ENCODE peak calls at places on chromosome 18, in eight cellular contexts. I, O, E, S, Z, R, C and H are unnamed samples.

GRCh38 chr18:8890957-8891464 is 185.7 kb downstream of the MTCL1 start:
- DNase-seq in I (peak), O (peak), E (peak), S (no peak), Z (no peak), R (peak), C (peak), H (no peak)

GRCh38 chr18:14025306-14025940 is 106.8 kb downstream of the ZNF519 start:
- DNase-seq in I (no peak), O (no peak), E (no peak), S (no peak), Z (no peak), R (no peak), C (no peak), H (no peak)

GRCh38 chr18:79974025-79974424 is 9.6 kb downstream of the HSBP1L1 start:
- DNase-seq in I (no peak), O (no peak), E (no peak), S (no peak), Z (no peak), R (no peak), C (no peak), H (no peak)

GRCh38 chr18:6054443-6054842 is 159.1 kb upstream of the TMEM200C start:
- DNase-seq in I (no peak), O (no peak), E (no peak), S (no peak), Z (no peak), R (no peak), C (no peak), H (no peak)

GRCh38 chr18:75247041-75247551 is 36.5 kb downstream of the TSHZ1 start:
- DNase-seq in I (no peak), O (no peak), E (peak), S (no peak), Z (no peak), R (no peak), C (peak), H (no peak)

GRCh38 chr18:62372156-62372555 is 47.0 kb downstream of the TNFRSF11A start:
- DNase-seq in I (no peak), O (no peak), E (no peak), S (no peak), Z (no peak), R (no peak), C (no peak), H (no peak)

GRCh38 chr18:32771871-32772499 is 838 bp downstream of the KLHL14 start:
- DNase-seq in I (no peak), O (no peak), E (no peak), S (no peak), Z (no peak), R (no peak), C (no peak), H (no peak)

GRCh38 chr18:37251679-37252078 is 313.9 kb downstream of the CELF4 start:
- DNase-seq in I (no peak), O (no peak), E (no peak), S (no peak), Z (no peak), R (peak), C (no peak), H (no peak)

GRCh38 chr18:1806884-1807615 is 764.3 kb downstream of the METTL4 start:
- DNase-seq in I (no peak), O (no peak), E (no peak), S (no peak), Z (no peak), R (no peak), C (no peak), H (no peak)

GRCh38 chr18:9173770-9174233 is 37.2 kb downstream of the ANKRD12 start:
- DNase-seq in I (no peak), O (no peak), E (no peak), S (no peak), Z (no peak), R (no peak), C (no peak), H (no peak)

GRCh38 chr18:7002107-7002506 is 115.5 kb downstream of the LAMA1 start:
- DNase-seq in I (no peak), O (no peak), E (no peak), S (no peak), Z (no peak), R (no peak), C (no peak), H (no peak)

GRCh38 chr18:22846088-22846683 is 86.9 kb upstream of the RBBP8 start:
- DNase-seq in I (peak), O (peak), E (peak), S (no peak), Z (no peak), R (peak), C (peak), H (no peak)

GRCh38 chr18:59718108-59719057 is 21.2 kb upstream of the CCBE1 start:
- DNase-seq in I (peak), O (no peak), E (peak), S (no peak), Z (no peak), R (peak), C (peak), H (peak)

GRCh38 chr18:59988098-59988706 is 88.4 kb downstream of the PMAIP1 start:
- DNase-seq in I (peak), O (peak), E (peak), S (no peak), Z (peak), R (peak), C (peak), H (peak)

GRCh38 chr18:41624461-41624860 is 330.6 kb upstream of the PIK3C3 start:
- DNase-seq in I (no peak), O (no peak), E (no peak), S (no peak), Z (no peak), R (no peak), C (no peak), H (no peak)

GRCh38 chr18:62999392-62999791 is 284.1 kb downstream of the PHLPP1 start:
- DNase-seq in I (peak), O (no peak), E (peak), S (no peak), Z (no peak), R (peak), C (peak), H (no peak)

GRCh38 chr18:8469793-8470192 is 139.4 kb upstream of the RAB12 start:
- DNase-seq in I (no peak), O (no peak), E (peak), S (no peak), Z (no peak), R (no peak), C (peak), H (no peak)

GRCh38 chr18:70931942-70932814 is 643.3 kb downstream of the SOCS6 start:
- DNase-seq in I (peak), O (no peak), E (peak), S (no peak), Z (no peak), R (peak), C (peak), H (peak)

GRCh38 chr18:48352051-48352755 is 57.0 kb downstream of the ZBTB7C start:
- DNase-seq in I (no peak), O (no peak), E (no peak), S (no peak), Z (no peak), R (no peak), C (no peak), H (no peak)

GRCh38 chr18:48347756-48348326 is 61.3 kb downstream of the ZBTB7C start:
- DNase-seq in I (no peak), O (no peak), E (no peak), S (no peak), Z (no peak), R (no peak), C (no peak), H (no peak)

GRCh38 chr18:48351216-48352050 is 57.8 kb downstream of the ZBTB7C start:
- DNase-seq in I (no peak), O (no peak), E (no peak), S (no peak), Z (no peak), R (no peak), C (no peak), H (peak)

GRCh38 chr18:48345596-48345995 is 63.6 kb downstream of the ZBTB7C start:
- DNase-seq in I (no peak), O (peak), E (peak), S (no peak), Z (no peak), R (peak), C (peak), H (no peak)

DNA sequence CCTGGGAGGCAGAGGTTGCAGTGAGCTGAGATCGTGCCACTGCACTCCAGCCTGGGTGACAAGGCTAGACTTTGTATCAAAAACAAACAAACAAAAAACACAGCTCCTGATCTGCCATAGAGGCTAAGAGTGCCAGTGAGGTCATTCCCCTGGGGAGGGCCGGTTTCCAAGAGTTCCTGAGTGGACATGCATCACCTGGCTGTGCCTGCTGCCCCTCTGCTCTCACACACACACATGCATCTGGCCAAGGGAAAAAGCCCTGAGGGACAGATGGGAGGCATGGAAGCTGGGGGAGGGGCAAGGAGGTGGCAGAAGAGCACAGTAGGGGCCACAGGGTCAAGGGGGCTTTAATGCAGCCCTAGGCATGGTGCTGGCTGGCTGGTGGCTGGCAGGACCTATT is 60.4 kb downstream of the ZBTB7C start:
- DNase-seq in I (no peak), O (no peak), E (no peak), S (no peak), Z (no peak), R (no peak), C (no peak), H (peak)
- H3K4me3 ChIP-seq in I (no peak), O (no peak), E (no peak), S (no peak), Z (no peak), R (no peak), C (no peak), H (no peak)

DNA sequence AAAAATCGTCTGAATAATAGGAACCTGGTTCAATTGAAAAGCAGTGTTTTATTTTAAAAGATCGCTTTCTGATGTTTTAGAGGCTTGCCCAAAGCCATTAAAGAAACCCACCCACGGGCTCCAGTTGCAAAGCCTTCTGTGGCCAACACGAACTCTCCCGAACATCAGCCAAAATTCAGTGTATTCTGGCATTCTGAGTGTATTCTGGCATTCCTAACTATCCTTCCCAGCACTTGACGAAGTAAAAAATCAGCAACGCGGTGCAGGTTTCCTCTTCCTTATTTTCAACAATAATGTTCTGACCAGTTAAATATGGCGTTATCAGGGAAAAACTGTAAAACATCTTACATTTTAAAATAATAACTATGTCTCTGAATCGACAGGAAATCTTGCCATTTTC is 44.6 kb downstream of the ZNF516 start:
- DNase-seq in I (no peak), O (no peak), E (peak), S (no peak), Z (no peak), R (peak), C (peak), H (no peak)
- H3K4me3 ChIP-seq in I (peak), O (no peak), E (peak), S (peak), Z (no peak), R (peak), C (peak), H (peak)

GRCh38 chr18:2905802-2906521 is 59.2 kb downstream of the EMILIN2 start:
- DNase-seq in I (peak), O (peak), E (no peak), S (peak), Z (peak), R (peak), C (peak), H (peak)
- H3K4me3 ChIP-seq in I (peak), O (peak), E (no peak), S (peak), Z (peak), R (peak), C (peak), H (peak)

GRCh38 chr18:28125051-28125450 is 51.9 kb downstream of the CDH2 start:
- DNase-seq in I (no peak), O (no peak), E (no peak), S (no peak), Z (no peak), R (peak), C (no peak), H (no peak)
- H3K4me3 ChIP-seq in I (no peak), O (no peak), E (no peak), S (no peak), Z (no peak), R (no peak), C (no peak), H (no peak)

DNA sequence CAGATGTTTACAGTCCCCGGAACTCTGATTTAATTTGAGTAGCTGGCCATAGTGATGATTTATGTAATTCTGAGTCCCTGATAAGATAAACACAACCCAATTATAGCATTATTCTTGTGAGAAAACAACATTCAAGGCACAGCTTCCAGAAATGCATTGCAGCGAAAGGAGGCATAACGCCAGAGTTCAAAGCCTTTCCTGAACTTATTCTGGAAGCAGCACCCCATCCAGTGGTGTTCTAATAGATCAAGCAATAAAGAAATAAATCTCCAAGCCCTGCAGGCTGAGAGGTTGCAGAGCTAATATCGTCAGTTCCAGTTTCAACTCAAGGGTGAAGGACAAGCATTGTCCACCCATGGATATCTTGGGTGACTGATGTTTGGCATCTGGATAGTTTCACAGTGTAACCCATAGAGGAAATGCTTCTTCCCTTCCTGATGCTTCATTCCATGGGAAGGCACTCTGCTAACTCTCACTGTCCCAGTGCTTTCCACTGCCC is 18.8 kb downstream of the CDH2 start:
- DNase-seq in I (no peak), O (no peak), E (peak), S (no peak), Z (no peak), R (no peak), C (peak), H (no peak)
- H3K4me3 ChIP-seq in I (no peak), O (no peak), E (no peak), S (no peak), Z (no peak), R (no peak), C (no peak), H (no peak)

GRCh38 chr18:10456718-10457499 is 2.5 kb downstream of the APCDD1 start:
- DNase-seq in I (no peak), O (no peak), E (no peak), S (no peak), Z (no peak), R (no peak), C (no peak), H (no peak)

GRCh38 chr18:10453261-10453884 is 1.1 kb upstream of the APCDD1 start:
- DNase-seq in I (no peak), O (no peak), E (no peak), S (no peak), Z (no peak), R (no peak), C (no peak), H (no peak)

GRCh38 chr18:10454800-10455550 is 540 bp downstream of the APCDD1 start:
- DNase-seq in I (peak), O (no peak), E (peak), S (peak), Z (no peak), R (no peak), C (peak), H (no peak)

GRCh38 chr18:10455726-10456453 is 1.5 kb downstream of the APCDD1 start:
- DNase-seq in I (no peak), O (no peak), E (no peak), S (no peak), Z (no peak), R (no peak), C (no peak), H (no peak)

GRCh38 chr18:10453885-10454772 is at the start of gene APCDD1:
- DNase-seq in I (no peak), O (no peak), E (no peak), S (peak), Z (no peak), R (no peak), C (peak), H (no peak)
- H3K4me3 ChIP-seq in I (no peak), O (no peak), E (peak), S (peak), Z (no peak), R (no peak), C (peak), H (no peak)

DNA sequence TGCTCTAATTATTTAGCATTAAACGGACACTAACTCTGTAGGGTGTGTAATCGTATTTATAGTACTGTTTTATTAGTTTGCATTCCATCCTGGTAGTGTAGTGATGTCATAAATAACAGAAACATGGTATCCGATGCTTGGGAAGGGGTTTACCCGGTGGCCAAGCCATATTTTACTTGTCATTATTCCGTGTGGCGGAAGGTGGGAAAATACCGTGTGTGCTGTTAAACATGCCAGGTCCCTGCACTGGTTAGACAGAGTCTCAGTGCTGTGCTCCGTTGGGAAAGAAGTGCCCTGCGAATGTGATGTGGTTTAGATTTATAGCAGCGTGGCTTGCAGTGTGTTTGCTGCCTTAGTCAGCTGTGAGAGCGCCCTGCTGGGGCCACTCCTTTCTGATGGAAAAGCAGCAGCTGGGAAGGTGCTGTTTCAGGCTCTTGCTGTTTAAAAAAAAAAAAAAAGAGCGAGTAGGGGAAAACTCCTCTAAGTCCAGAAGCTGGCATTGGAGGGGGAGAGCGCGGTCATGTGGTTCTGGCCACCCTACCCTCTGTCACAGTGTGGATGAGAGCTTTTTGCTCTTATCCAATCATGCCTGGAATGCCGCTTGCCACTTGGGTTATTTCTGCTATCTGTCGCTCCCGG is 211.0 kb downstream of the NEDD4L start:
- DNase-seq in I (no peak), O (no peak), E (peak), S (no peak), Z (no peak), R (peak), C (peak), H (no peak)
- H3K4me3 ChIP-seq in I (no peak), O (no peak), E (no peak), S (no peak), Z (no peak), R (no peak), C (no peak), H (no peak)

DNA sequence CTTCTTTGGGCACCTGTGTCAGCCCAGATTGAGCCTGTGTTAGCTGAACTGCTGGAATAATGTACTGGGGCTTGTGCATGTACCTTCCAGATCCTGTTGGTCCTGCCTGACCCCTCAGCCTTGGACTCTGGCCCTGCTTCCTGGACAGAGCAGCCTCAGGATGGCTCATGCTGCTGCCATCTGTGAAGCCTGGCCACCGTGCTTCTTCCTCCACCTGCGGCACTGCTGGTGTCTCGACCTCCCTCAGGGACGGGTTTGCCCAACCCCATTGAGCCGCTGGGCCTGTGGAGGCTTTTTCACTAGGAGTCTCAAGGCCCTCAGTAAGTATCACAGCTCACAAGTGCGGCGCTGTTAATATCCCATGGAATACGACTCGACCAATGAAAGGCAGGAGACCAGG is 342.7 kb downstream of the TGIF1 start:
- DNase-seq in I (no peak), O (no peak), E (no peak), S (no peak), Z (no peak), R (no peak), C (no peak), H (no peak)
- H3K4me3 ChIP-seq in I (no peak), O (no peak), E (no peak), S (no peak), Z (no peak), R (no peak), C (no peak), H (no peak)

DNA sequence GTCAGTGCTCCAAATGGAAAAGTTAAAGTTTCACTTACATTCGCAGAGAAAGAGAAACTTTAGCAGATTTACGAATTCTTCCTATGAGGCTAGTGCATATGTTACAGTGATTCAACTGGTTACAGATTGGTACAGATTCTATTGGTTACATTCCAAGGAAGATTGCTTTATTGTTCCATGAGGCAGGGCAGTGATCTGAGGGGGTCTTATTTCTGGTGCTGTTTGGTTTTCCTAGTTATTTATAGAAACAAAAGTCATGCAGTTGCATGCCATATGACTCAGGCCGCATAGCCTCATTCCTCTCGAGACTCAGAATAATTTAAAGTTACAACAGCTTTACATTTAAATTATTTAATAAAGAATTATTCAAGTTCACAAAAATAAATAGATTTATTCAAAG is 385.4 kb upstream of the SYT4 start:
- DNase-seq in I (no peak), O (no peak), E (peak), S (no peak), Z (no peak), R (peak), C (peak), H (no peak)
- H3K4me3 ChIP-seq in I (no peak), O (no peak), E (peak), S (no peak), Z (no peak), R (no peak), C (no peak), H (no peak)